ENCODE peak calls at places on chromosomes 4 and X, in four cellular contexts. C is stromal cell of bone marrow; M is T-helper 2 cell; J is activated CD8-positive, alpha-beta memory T cell treated with anti-CD3 and anti-CD28 coated beads for 48 hours. V is an unnamed sample.

GRCh38 chr4:179399054-179399782 is 1957.0 kb upstream of the AGA start:
- DNase-seq in C (no peak), J (no peak), M (no peak), V (no peak)

GRCh38 chr4:157978680-157979361 is 194.0 kb downstream of the GASK1B start:
- DNase-seq in J (no peak), C (peak), M (no peak), V (peak)

GRCh38 chrX:118983513-118983912 is 9.1 kb downstream of the LONRF3 start:
- DNase-seq in M (no peak), C (no peak), J (no peak), V (no peak)

GRCh38 chrX:69163936-69164741 is 1.1 kb downstream of the PJA1 start:
- DNase-seq in C (no peak), M (peak), J (no peak), V (peak)

GRCh38 chr4:20805716-20806115 is 105.5 kb downstream of the PACRGL start:
- DNase-seq in M (no peak), J (no peak), C (no peak), V (no peak)

GRCh38 chrX:31333181-31333831 is 261.5 kb upstream of the FTHL17 start:
- DNase-seq in C (no peak), J (no peak), M (no peak), V (no peak)

GRCh38 chrX:154019061-154019621 is 561 bp downstream of the IRAK1 start:
- DNase-seq in J (no peak), C (no peak), M (no peak), V (no peak)

GRCh38 chrX:6225307-6226052 is 3.2 kb downstream of the NLGN4X start:
- DNase-seq in J (no peak), C (no peak), M (no peak), V (no peak)

GRCh38 chr4:173958445-173958844 is 325.0 kb downstream of the FBXO8 start:
- DNase-seq in J (no peak), M (no peak), C (no peak), V (no peak)

GRCh38 chr4:15779336-15779735 is 1.2 kb downstream of the CD38 start:
- DNase-seq in J (no peak), C (peak), M (no peak), V (no peak)

GRCh38 chrX:112766774-112767173 is 73.9 kb downstream of the AMOT start:
- DNase-seq in J (no peak), C (no peak), M (no peak), V (no peak)

GRCh38 chr4:19301527-19301926 is 950.2 kb upstream of the SLIT2 start:
- DNase-seq in C (no peak), M (no peak), J (no peak), V (no peak)

GRCh38 chr4:173001571-173001970 is 167.0 kb upstream of the GALNT7 start:
- DNase-seq in M (no peak), J (no peak), C (peak), V (no peak)

GRCh38 chr4:83075696-83076095 is 38.8 kb downstream of the PLAC8 start:
- DNase-seq in M (no peak), C (peak), J (no peak), V (no peak)

GRCh38 chr4:116016201-116016600 is 902.8 kb upstream of the NDST4 start:
- DNase-seq in C (no peak), J (no peak), M (no peak), V (no peak)

GRCh38 chrX:30906726-30907125 is 17.7 kb upstream of the TAB3 start:
- DNase-seq in M (no peak), J (no peak), C (no peak), V (no peak)

GRCh38 chr4:7857993-7858392 is 81.7 kb downstream of the AFAP1 start:
- DNase-seq in M (no peak), C (no peak), J (no peak), V (no peak)

GRCh38 chr4:110165382-110166285 is 32.8 kb downstream of the ELOVL6 start:
- DNase-seq in J (no peak), C (peak), M (peak), V (peak)

GRCh38 chr4:84221704-84222103 is 277.4 kb downstream of the NKX6-1 start:
- DNase-seq in C (no peak), M (no peak), J (no peak), V (no peak)

GRCh38 chr4:166400270-166400894 is 527.3 kb downstream of the TLL1 start:
- DNase-seq in C (no peak), J (no peak), M (no peak), V (no peak)

GRCh38 chrX:70825366-70825765 is 83.1 kb downstream of the TEX11 start:
- DNase-seq in C (no peak), M (no peak), J (no peak), V (no peak)

GRCh38 chr4:145451895-145452294 is 29.8 kb upstream of the SMAD1 start:
- DNase-seq in C (no peak), M (no peak), J (no peak), V (no peak)

GRCh38 chrX:141814213-141814857 is 23.8 kb upstream of the MAGEC3 start:
- DNase-seq in C (no peak), J (no peak), M (no peak), V (no peak)

GRCh38 chr4:146900295-146900694 is 45.4 kb downstream of the TTC29 start:
- DNase-seq in M (no peak), C (no peak), J (no peak), V (no peak)

GRCh38 chr4:11489449-11490083 is 60.9 kb upstream of the HS3ST1 start:
- DNase-seq in C (no peak), J (no peak), M (no peak), V (no peak)

V was measured in stimulated activated CD4-positive, alpha-beta T cell treated with anti-CD3 and anti-CD28 coated beads, Interleukin-2, amount 100 ng/mL, for 4 hours.